ENCODE peak calls at places on chromosomes 16 and 17, in six cellular contexts. One of them, this sample, is unnamed.

GRCh38 chr16:23414731-23415130 is 38.3 kb downstream of the COG7 start:
- DNase-seq in neural crest cell: no peak
- DNase-seq in HS-27A: no peak
- DNase-seq in CD8-positive, alpha-beta T cell: no peak
- DNase-seq in nucleus accumbens: no peak
- DNase-seq in NCI-H2171 treated with DMSO at 0.1 percent for 48 hours: no peak
- DNase-seq in this sample: no peak

GRCh38 chr17:10661377-10661906 is 4.3 kb upstream of the MYH3 start:
- DNase-seq in neural crest cell: no peak
- DNase-seq in HS-27A: no peak
- DNase-seq in CD8-positive, alpha-beta T cell: no peak
- DNase-seq in nucleus accumbens: no peak
- DNase-seq in NCI-H2171 treated with DMSO at 0.1 percent for 48 hours: no peak
- DNase-seq in this sample: no peak

GRCh38 chr16:29868396-29868795 is 5.4 kb upstream of the CDIPT start:
- DNase-seq in neural crest cell: no peak
- DNase-seq in HS-27A: no peak
- DNase-seq in CD8-positive, alpha-beta T cell: no peak
- DNase-seq in nucleus accumbens: no peak
- DNase-seq in NCI-H2171 treated with DMSO at 0.1 percent for 48 hours: no peak
- DNase-seq in this sample: no peak

GRCh38 chr16:88381820-88382451 is 823 bp upstream of the ZNF469 start:
- DNase-seq in neural crest cell: no peak
- DNase-seq in HS-27A: no peak
- DNase-seq in CD8-positive, alpha-beta T cell: no peak
- DNase-seq in nucleus accumbens: no peak
- DNase-seq in NCI-H2171 treated with DMSO at 0.1 percent for 48 hours: no peak
- DNase-seq in this sample: no peak

GRCh38 chr17:55420067-55420775 is 1.4 kb downstream of the MMD start:
- DNase-seq in neural crest cell: no peak
- DNase-seq in HS-27A: no peak
- DNase-seq in CD8-positive, alpha-beta T cell: peak
- DNase-seq in nucleus accumbens: no peak
- DNase-seq in NCI-H2171 treated with DMSO at 0.1 percent for 48 hours: no peak
- DNase-seq in this sample: no peak

GRCh38 chr17:48835971-48836370 is 5.1 kb downstream of the CALCOCO2 start:
- DNase-seq in neural crest cell: no peak
- DNase-seq in HS-27A: no peak
- DNase-seq in CD8-positive, alpha-beta T cell: no peak
- DNase-seq in nucleus accumbens: no peak
- DNase-seq in NCI-H2171 treated with DMSO at 0.1 percent for 48 hours: peak
- DNase-seq in this sample: no peak

GRCh38 chr16:61024180-61024900 is 1011.9 kb downstream of the CDH8 start:
- DNase-seq in neural crest cell: no peak
- DNase-seq in HS-27A: no peak
- DNase-seq in CD8-positive, alpha-beta T cell: no peak
- DNase-seq in nucleus accumbens: no peak
- DNase-seq in NCI-H2171 treated with DMSO at 0.1 percent for 48 hours: no peak
- DNase-seq in this sample: no peak

GRCh38 chr17:40547079-40547784 is 18.0 kb downstream of the CCR7 start:
- DNase-seq in neural crest cell: no peak
- DNase-seq in HS-27A: no peak
- DNase-seq in CD8-positive, alpha-beta T cell: peak
- DNase-seq in nucleus accumbens: no peak
- DNase-seq in NCI-H2171 treated with DMSO at 0.1 percent for 48 hours: peak
- DNase-seq in this sample: no peak

GRCh38 chr16:85759631-85760419 is 8.9 kb upstream of the C16orf74 start:
- DNase-seq in neural crest cell: no peak
- DNase-seq in HS-27A: no peak
- DNase-seq in CD8-positive, alpha-beta T cell: no peak
- DNase-seq in nucleus accumbens: no peak
- DNase-seq in NCI-H2171 treated with DMSO at 0.1 percent for 48 hours: peak
- DNase-seq in this sample: no peak

GRCh38 chr16:83835972-83836566 is 28.3 kb downstream of the HSBP1 start:
- DNase-seq in neural crest cell: no peak
- DNase-seq in HS-27A: no peak
- DNase-seq in CD8-positive, alpha-beta T cell: no peak
- DNase-seq in nucleus accumbens: no peak
- DNase-seq in NCI-H2171 treated with DMSO at 0.1 percent for 48 hours: peak
- DNase-seq in this sample: no peak

GRCh38 chr17:21066394-21066793 is 23.6 kb upstream of the USP22 start:
- DNase-seq in neural crest cell: no peak
- DNase-seq in HS-27A: no peak
- DNase-seq in CD8-positive, alpha-beta T cell: no peak
- DNase-seq in nucleus accumbens: no peak
- DNase-seq in NCI-H2171 treated with DMSO at 0.1 percent for 48 hours: no peak
- DNase-seq in this sample: no peak

GRCh38 chr16:8537691-8538342 is 52.5 kb downstream of the TMEM114 start:
- DNase-seq in neural crest cell: no peak
- DNase-seq in HS-27A: no peak
- DNase-seq in CD8-positive, alpha-beta T cell: no peak
- DNase-seq in nucleus accumbens: no peak
- DNase-seq in NCI-H2171 treated with DMSO at 0.1 percent for 48 hours: no peak
- DNase-seq in this sample: no peak

GRCh38 chr16:70750893-70751467 is 50.0 kb downstream of the VAC14 start:
- DNase-seq in neural crest cell: no peak
- DNase-seq in HS-27A: no peak
- DNase-seq in CD8-positive, alpha-beta T cell: no peak
- DNase-seq in nucleus accumbens: no peak
- DNase-seq in NCI-H2171 treated with DMSO at 0.1 percent for 48 hours: no peak
- DNase-seq in this sample: no peak

GRCh38 chr17:72518810-72519597 is 398.2 kb downstream of the SOX9 start:
- DNase-seq in neural crest cell: no peak
- DNase-seq in HS-27A: no peak
- DNase-seq in CD8-positive, alpha-beta T cell: no peak
- DNase-seq in nucleus accumbens: no peak
- DNase-seq in NCI-H2171 treated with DMSO at 0.1 percent for 48 hours: no peak
- DNase-seq in this sample: no peak

GRCh38 chr16:55605756-55606155 is 39.3 kb downstream of the CAPNS2 start:
- DNase-seq in neural crest cell: no peak
- DNase-seq in HS-27A: no peak
- DNase-seq in CD8-positive, alpha-beta T cell: no peak
- DNase-seq in nucleus accumbens: no peak
- DNase-seq in NCI-H2171 treated with DMSO at 0.1 percent for 48 hours: no peak
- DNase-seq in this sample: no peak

GRCh38 chr16:82880361-82880760 is 253.6 kb downstream of the CDH13 start:
- DNase-seq in neural crest cell: no peak
- DNase-seq in HS-27A: no peak
- DNase-seq in CD8-positive, alpha-beta T cell: no peak
- DNase-seq in nucleus accumbens: no peak
- DNase-seq in NCI-H2171 treated with DMSO at 0.1 percent for 48 hours: no peak
- DNase-seq in this sample: no peak

GRCh38 chr16:64440421-64440831 is 681.4 kb downstream of the CDH11 start:
- DNase-seq in neural crest cell: no peak
- DNase-seq in HS-27A: peak
- DNase-seq in CD8-positive, alpha-beta T cell: no peak
- DNase-seq in nucleus accumbens: no peak
- DNase-seq in NCI-H2171 treated with DMSO at 0.1 percent for 48 hours: no peak
- DNase-seq in this sample: no peak

GRCh38 chr16:81204794-81205680 is 33.5 kb upstream of the BCO1 start:
- DNase-seq in neural crest cell: peak
- DNase-seq in HS-27A: no peak
- DNase-seq in CD8-positive, alpha-beta T cell: peak
- DNase-seq in nucleus accumbens: peak
- DNase-seq in NCI-H2171 treated with DMSO at 0.1 percent for 48 hours: peak
- DNase-seq in this sample: peak

GRCh38 chr17:75109407-75110236 is at the start of gene ARMC7:
- DNase-seq in neural crest cell: peak
- DNase-seq in HS-27A: peak
- DNase-seq in CD8-positive, alpha-beta T cell: peak
- DNase-seq in nucleus accumbens: peak
- DNase-seq in NCI-H2171 treated with DMSO at 0.1 percent for 48 hours: peak
- DNase-seq in this sample: peak

This sample was measured in anterior cingulate cortex.